ENCODE peak calls at places on chromosomes 1 and 21, in nine cellular contexts. C is GM20000, L is WERI-Rb-1, I is chondrocyte, V is foreskin fibroblast, U is colonic mucosa, N is fibroblast of mammary gland, G is pancreas, W is ovary. B is an unnamed sample.

GRCh38 chr1:22547818-22548454 is 15.4 kb upstream of the EPHA8 start:
- DNase-seq in C (no peak), V (no peak), I (no peak), W (no peak), G (no peak), L (no peak), U (no peak), N (no peak), B (no peak)

GRCh38 chr21:22456241-22456640 is 1458.0 kb downstream of the NCAM2 start:
- DNase-seq in V (no peak), L (no peak), I (no peak), G (no peak), W (no peak), C (no peak), U (no peak), N (no peak), B (no peak)

GRCh38 chr1:187568067-187568466 is 739.3 kb downstream of the PLA2G4A start:
- DNase-seq in C (no peak), V (no peak), U (no peak), W (no peak), G (no peak), I (no peak), L (no peak), N (no peak), B (no peak)

GRCh38 chr1:164675342-164675904 is 116.4 kb downstream of the PBX1 start:
- DNase-seq in I (no peak), G (no peak), U (no peak), V (peak), C (no peak), L (no peak), W (no peak), N (no peak), B (no peak)

GRCh38 chr1:221162939-221163338 is 283.7 kb downstream of the HLX start:
- DNase-seq in L (no peak), N (no peak), C (no peak), W (no peak), V (peak), G (no peak), U (no peak), I (no peak), B (no peak)

GRCh38 chr1:62426794-62427193 is 10.1 kb upstream of the USP1 start:
- DNase-seq in C (no peak), V (no peak), G (no peak), U (no peak), L (no peak), N (no peak), I (no peak), W (no peak), B (no peak)

GRCh38 chr1:170354216-170354615 is 177.8 kb upstream of the GORAB start:
- DNase-seq in U (no peak), I (no peak), G (no peak), N (no peak), V (no peak), W (no peak), C (no peak), L (no peak), B (no peak)

GRCh38 chr1:111236806-111237205 is 9.3 kb downstream of the CHI3L2 start:
- DNase-seq in I (no peak), G (no peak), L (no peak), C (no peak), V (no peak), W (no peak), U (no peak), N (no peak), B (no peak)

GRCh38 chr1:47387921-47388509 is 28.1 kb upstream of the FOXE3 start:
- DNase-seq in W (no peak), N (no peak), V (peak), C (no peak), L (no peak), U (no peak), G (no peak), I (no peak), B (no peak)

GRCh38 chr1:185695299-185695698 is 38.9 kb upstream of the HMCN1 start:
- DNase-seq in I (no peak), N (peak), V (peak), L (no peak), U (no peak), C (no peak), G (no peak), W (no peak), B (no peak)

GRCh38 chr1:16606106-16606505 is 7.3 kb downstream of the NBPF1 start:
- DNase-seq in L (no peak), W (no peak), V (no peak), G (peak), U (no peak), N (no peak), I (no peak), C (no peak), B (no peak)

GRCh38 chr1:67683306-67683705 is 1.7 kb upstream of the GADD45A start:
- DNase-seq in W (no peak), V (peak), U (no peak), C (no peak), N (peak), I (no peak), L (no peak), G (no peak), B (no peak)

GRCh38 chr1:62241357-62242131 is 46.9 kb downstream of the L1TD1 start:
- DNase-seq in W (no peak), I (no peak), V (no peak), L (no peak), G (peak), C (no peak), U (no peak), N (no peak), B (no peak)

GRCh38 chr1:153946622-153947246 is at the start of gene DENND4B:
- DNase-seq in L (peak), V (peak), W (peak), G (peak), U (peak), N (peak), C (peak), I (peak), B (peak)

GRCh38 chr1:235834620-235835019 is 32.1 kb downstream of the LYST start:
- DNase-seq in G (peak), I (no peak), L (no peak), N (no peak), V (no peak), W (no peak), C (no peak), U (no peak), B (no peak)

GRCh38 chr1:12709696-12710095 is 6.2 kb upstream of the AADACL3 start:
- DNase-seq in N (peak), W (no peak), V (no peak), C (no peak), U (no peak), G (no peak), L (no peak), I (no peak), B (no peak)

GRCh38 chr1:37647281-37647680 is 12.6 kb upstream of the RSPO1 start:
- DNase-seq in W (no peak), U (no peak), V (no peak), L (no peak), N (no peak), C (no peak), G (no peak), I (no peak), B (no peak)

GRCh38 chr1:85325920-85326319 is 49.5 kb upstream of the BCL10 start:
- DNase-seq in I (no peak), U (peak), W (no peak), G (no peak), V (no peak), C (no peak), L (no peak), N (no peak), B (no peak)
- TF ChIP-seq CTCF in I (no peak), U (no peak), W (no peak), G (no peak), V (no peak), C (no peak), L (no peak), N (no peak), B (no peak)

GRCh38 chr1:113018911-113019310 is 54.1 kb upstream of the LRIG2 start:
- DNase-seq in V (no peak), N (no peak), U (peak), W (no peak), L (no peak), I (no peak), C (no peak), G (no peak), B (no peak)

GRCh38 chr1:113027008-113027407 is 46.0 kb upstream of the LRIG2 start:
- DNase-seq in N (no peak), I (no peak), W (no peak), C (no peak), L (no peak), V (no peak), G (no peak), U (no peak), B (no peak)

GRCh38 chr1:113027449-113027848 is 45.5 kb upstream of the LRIG2 start:
- DNase-seq in V (no peak), L (no peak), G (no peak), U (no peak), W (no peak), N (no peak), C (no peak), I (no peak), B (no peak)

GRCh38 chr1:113021430-113022085 is 51.4 kb upstream of the LRIG2 start:
- DNase-seq in W (no peak), L (no peak), U (peak), V (peak), N (peak), C (no peak), G (no peak), I (no peak), B (no peak)
- TF ChIP-seq CTCF in W (no peak), L (no peak), U (no peak), V (no peak), N (no peak), C (no peak), G (no peak), I (no peak), B (no peak)

GRCh38 chr1:240492832-240493440 is 119.0 kb downstream of the GREM2 start:
- DNase-seq in C (peak), W (no peak), U (peak), I (no peak), L (no peak), V (peak), N (peak), G (peak), B (no peak)
- TF ChIP-seq CTCF in C (no peak), W (no peak), U (no peak), I (peak), L (peak), V (no peak), N (peak), G (no peak), B (no peak)

GRCh38 chr1:41235893-41236292 is 6.2 kb downstream of the SCMH1 start:
- DNase-seq in I (no peak), L (no peak), V (no peak), U (no peak), G (no peak), N (no peak), C (no peak), W (no peak), B (no peak)
- TF ChIP-seq CTCF in I (no peak), L (no peak), V (no peak), U (no peak), G (no peak), N (no peak), C (no peak), W (no peak), B (no peak)

GRCh38 chr1:226966683-226967082 is 26.6 kb downstream of the COQ8A start:
- DNase-seq in C (no peak), W (no peak), I (no peak), V (no peak), U (no peak), G (no peak), L (no peak), N (no peak), B (no peak)
- TF ChIP-seq CTCF in C (no peak), W (no peak), I (no peak), V (no peak), U (no peak), G (no peak), L (no peak), N (no peak), B (no peak)

GRCh38 chr21:15872236-15872635 is 142.5 kb downstream of the USP25 start:
- DNase-seq in V (no peak), N (no peak), U (no peak), C (peak), G (no peak), I (no peak), W (no peak), L (no peak), B (no peak)
- TF ChIP-seq CTCF in V (no peak), N (no peak), U (no peak), C (no peak), G (no peak), I (no peak), W (no peak), L (no peak), B (no peak)